ENCODE peak calls at places on chromosomes 7 and 10, in eight cellular contexts. H is IMR-90, O is pancreas, S is epithelial cell of esophagus, A is NCI-H460, J is lower lobe of right lung, L is sigmoid colon, U is AG04450. I is an unnamed sample.

GRCh38 chr7:94348142-94348541 is 46.6 kb upstream of the COL1A2 start:
- DNase-seq in O (no peak), J (no peak), H (peak), L (peak), U (peak), S (peak), A (no peak), I (no peak)

GRCh38 chr10:35934637-35934995 is 292.5 kb upstream of the FZD8 start:
- DNase-seq in L (no peak), A (no peak), H (no peak), U (no peak), S (no peak), J (no peak), O (no peak), I (no peak)

GRCh38 chr7:44290250-44290616 is 35.2 kb downstream of the CAMK2B start:
- DNase-seq in J (peak), A (no peak), H (no peak), L (peak), O (no peak), S (no peak), U (no peak), I (peak)

GRCh38 chr7:157521061-157521731 is 184.4 kb downstream of the DNAJB6 start:
- DNase-seq in O (peak), J (no peak), A (no peak), S (no peak), L (peak), U (no peak), H (no peak), I (peak)

GRCh38 chr10:69647101-69647500 is 17.1 kb downstream of the FAM241B start:
- DNase-seq in U (no peak), O (peak), H (no peak), L (peak), J (no peak), A (no peak), S (no peak), I (peak)

GRCh38 chr10:22042557-22043326 is 39.2 kb upstream of the DNAJC1 start:
- DNase-seq in O (no peak), H (no peak), A (peak), L (no peak), S (peak), J (no peak), U (no peak), I (no peak)

GRCh38 chr7:155287229-155287935 is 10.3 kb upstream of the INSIG1 start:
- DNase-seq in O (no peak), U (no peak), S (no peak), L (no peak), A (no peak), H (no peak), J (no peak), I (no peak)

GRCh38 chr7:10121641-10122040 is 852.0 kb upstream of the PHF14 start:
- DNase-seq in H (no peak), O (no peak), S (no peak), L (no peak), A (no peak), U (no peak), J (no peak), I (no peak)

GRCh38 chr10:12397931-12398330 is 48.6 kb downstream of the CAMK1D start:
- DNase-seq in O (no peak), U (no peak), H (peak), L (no peak), J (no peak), S (no peak), A (no peak), I (no peak)

GRCh38 chr10:132506711-132507466 is 30.7 kb upstream of the INPP5A start:
- DNase-seq in L (peak), S (no peak), H (peak), J (peak), O (no peak), U (no peak), A (no peak), I (peak)

GRCh38 chr10:50312464-50313437 is 61.4 kb upstream of the ASAH2 start:
- DNase-seq in U (no peak), J (no peak), L (no peak), S (peak), A (no peak), H (peak), O (no peak), I (no peak)

GRCh38 chr10:124221356-124222297 is 128.2 kb upstream of the CHST15 start:
- DNase-seq in J (no peak), S (peak), H (no peak), L (no peak), A (no peak), U (no peak), O (no peak), I (no peak)

GRCh38 chr10:49575489-49576072 is 34.5 kb upstream of the SLC18A3 start:
- DNase-seq in S (no peak), U (no peak), O (no peak), H (no peak), A (no peak), J (no peak), L (no peak), I (no peak)

GRCh38 chr10:76902949-76903348 is 734.7 kb downstream of the KCNMA1 start:
- DNase-seq in H (no peak), S (peak), J (peak), U (no peak), A (peak), L (no peak), O (no peak), I (peak)

GRCh38 chr10:59134785-59135184 is 41.7 kb upstream of the PHYHIPL start:
- DNase-seq in H (no peak), J (no peak), L (no peak), U (no peak), S (no peak), O (no peak), A (no peak), I (no peak)

GRCh38 chr7:100687740-100688592 is 6.1 kb downstream of the GIGYF1 start:
- DNase-seq in L (no peak), A (no peak), J (no peak), U (no peak), O (no peak), S (no peak), H (peak), I (no peak)

GRCh38 chr10:127210936-127211335 is 14.5 kb upstream of the INSYN2A start:
- DNase-seq in A (no peak), L (no peak), H (no peak), U (no peak), J (no peak), S (no peak), O (no peak), I (no peak)

GRCh38 chr10:79244841-79245504 is 102.3 kb upstream of the PPIF start:
- DNase-seq in A (no peak), L (no peak), O (no peak), U (no peak), H (no peak), J (no peak), S (no peak), I (no peak)